ENCODE peak calls at places on chromosomes 4 and X, in six cellular contexts. X is OCI-LY7; L is left lung; W is tibial artery; J is dorsolateral prefrontal cortex; R is CD4-positive, alpha-beta T cell. A is an unnamed sample.

GRCh38 chr4:29423836-29424721 is 1296.1 kb upstream of the PCDH7 start:
- DNase-seq in X (no peak), L (no peak), W (no peak), J (no peak), R (no peak), A (no peak)

GRCh38 chr4:93409035-93409434 is 419.5 kb upstream of the ATOH1 start:
- DNase-seq in X (no peak), L (no peak), W (no peak), J (no peak), R (no peak), A (no peak)

GRCh38 chr4:145182212-145182611 is 1.8 kb upstream of the OTUD4 start:
- DNase-seq in X (peak), L (no peak), W (no peak), J (no peak), R (no peak), A (no peak)

GRCh38 chrX:32268207-32268606 is 943.1 kb downstream of the DMD start:
- DNase-seq in X (no peak), L (no peak), W (no peak), J (no peak), R (no peak), A (no peak)

GRCh38 chrX:97021680-97022079 is 138.0 kb downstream of the RPA4 start:
- DNase-seq in X (no peak), L (no peak), W (no peak), J (no peak), R (no peak), A (no peak)

GRCh38 chr4:26507286-26507685 is 17.0 kb upstream of the CCKAR start:
- DNase-seq in X (no peak), L (no peak), W (no peak), J (no peak), R (no peak), A (no peak)

GRCh38 chr4:6986067-6986780 is 56.9 kb upstream of the TADA2B start:
- DNase-seq in X (no peak), L (peak), W (peak), J (peak), R (no peak), A (no peak)

GRCh38 chr4:133152330-133152791 is 3.3 kb downstream of the PCDH10 start:
- DNase-seq in X (no peak), L (peak), W (peak), J (no peak), R (no peak), A (no peak)

GRCh38 chr4:165332502-165332901 is 5.0 kb downstream of the MSMO1 start:
- DNase-seq in X (no peak), L (no peak), W (no peak), J (no peak), R (no peak), A (no peak)

GRCh38 chr4:158895797-158896442 is 127.1 kb downstream of the FNIP2 start:
- DNase-seq in X (peak), L (no peak), W (no peak), J (peak), R (no peak), A (no peak)

GRCh38 chr4:13966241-13967195 is 339.0 kb upstream of the BOD1L1 start:
- DNase-seq in X (no peak), L (no peak), W (no peak), J (no peak), R (no peak), A (no peak)

GRCh38 chrX:108736509-108737479 is at the start of gene IRS4:
- DNase-seq in X (no peak), L (peak), W (peak), J (no peak), R (no peak), A (no peak)

GRCh38 chr4:72451349-72451748 is 117.7 kb downstream of the ADAMTS3 start:
- DNase-seq in X (no peak), L (no peak), W (peak), J (no peak), R (no peak), A (no peak)

GRCh38 chr4:82447886-82448285 is 17.5 kb downstream of the ENOPH1 start:
- DNase-seq in X (no peak), L (no peak), W (no peak), J (no peak), R (no peak), A (no peak)

GRCh38 chr4:15332377-15332776 is 95.5 kb upstream of the C1QTNF7 start:
- DNase-seq in X (no peak), L (no peak), W (no peak), J (no peak), R (no peak), A (no peak)

GRCh38 chrX:104151037-104151436 is 5.8 kb downstream of the SLC25A53 start:
- DNase-seq in X (no peak), L (no peak), W (no peak), J (no peak), R (no peak), A (no peak)

GRCh38 chrX:17525762-17526555 is 151.0 kb downstream of the NHS start:
- DNase-seq in X (no peak), L (no peak), W (no peak), J (no peak), R (no peak), A (no peak)

GRCh38 chrX:68826113-68826980 is 2.5 kb upstream of the EFNB1 start:
- DNase-seq in X (no peak), L (no peak), W (no peak), J (no peak), R (no peak), A (no peak)

GRCh38 chr4:112516401-112517066 is 554 bp upstream of the NEUROG2 start:
- DNase-seq in X (peak), L (peak), W (no peak), J (no peak), R (no peak), A (no peak)

GRCh38 chr4:94635172-94635571 is 122.6 kb upstream of the BMPR1B start:
- DNase-seq in X (no peak), L (no peak), W (no peak), J (no peak), R (no peak), A (no peak)

GRCh38 chr4:17769406-17770174 is 11.8 kb downstream of the FAM184B start:
- DNase-seq in X (no peak), L (no peak), W (no peak), J (no peak), R (no peak), A (no peak)

GRCh38 chrX:40132751-40133150 is 35.0 kb upstream of the BCOR start:
- DNase-seq in X (no peak), L (no peak), W (peak), J (no peak), R (no peak), A (no peak)

DNA sequence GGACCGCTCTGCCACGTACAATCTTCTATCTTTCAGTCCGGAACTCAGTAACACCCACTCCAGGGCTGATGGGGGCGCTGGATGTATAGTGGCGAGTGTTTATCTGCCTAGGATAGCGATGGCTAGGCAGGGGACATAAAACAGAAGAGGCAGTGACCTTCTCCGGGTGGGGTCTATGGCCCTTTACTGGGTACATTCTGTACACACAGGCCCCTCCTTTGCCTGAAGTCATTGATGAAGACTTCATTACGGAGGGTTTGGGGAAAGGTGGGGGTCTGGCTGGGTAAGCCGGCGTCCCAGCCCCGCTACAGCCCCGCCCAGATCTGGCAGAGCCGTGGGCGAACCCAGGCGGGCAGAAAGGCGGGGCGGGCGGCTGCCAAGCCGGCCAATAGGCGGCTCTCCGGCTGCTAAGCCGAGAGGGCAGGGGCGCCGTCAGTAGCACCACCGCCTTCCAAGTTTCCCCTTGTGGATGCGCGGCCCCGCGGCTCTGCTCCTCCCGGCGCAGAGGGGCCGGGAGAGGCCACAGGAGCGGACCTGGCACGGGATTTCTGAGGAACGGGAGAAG is at the start of gene CHST7:
- DNase-seq in X (peak), L (peak), W (peak), J (peak), R (peak), A (peak)
- TF ChIP-seq CTCF in X (peak), L (no peak), W (peak), J (no peak), R (no peak), A (no peak)

GRCh38 chr4:4677825-4678522 is 136.1 kb upstream of the STX18 start:
- DNase-seq in X (peak), L (no peak), W (no peak), J (no peak), R (no peak), A (no peak)
- TF ChIP-seq CTCF in X (peak), L (peak), W (peak), J (peak), R (no peak), A (peak)

DNA sequence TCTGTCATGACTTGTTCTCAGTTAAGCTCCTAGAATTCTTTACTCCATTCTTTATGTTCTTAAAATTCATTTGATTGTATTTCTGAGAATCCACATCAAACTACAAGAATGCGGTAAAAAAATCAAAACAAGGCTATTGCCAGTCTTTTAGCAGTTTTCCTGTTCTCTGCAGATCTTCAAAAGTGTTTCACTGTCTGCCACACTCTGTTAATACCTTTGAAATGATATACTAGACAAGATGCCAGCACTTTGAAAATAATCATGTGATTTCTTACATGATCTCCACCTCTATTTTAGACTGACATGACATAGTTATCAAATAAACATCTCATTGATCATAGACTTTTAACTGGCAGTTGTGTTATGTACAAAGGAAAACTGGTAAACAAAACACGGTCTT is 30.1 kb upstream of the GPRIN3 start:
- DNase-seq in X (no peak), L (no peak), W (no peak), J (no peak), R (no peak), A (no peak)
- TF ChIP-seq CTCF in X (no peak), L (no peak), W (no peak), J (no peak), R (no peak), A (no peak)

GRCh38 chr4:83993774-83994173 is 457.9 kb downstream of the GPAT3 start:
- DNase-seq in X (peak), L (peak), W (no peak), J (no peak), R (no peak), A (no peak)
- TF ChIP-seq CTCF in X (peak), L (no peak), W (no peak), J (no peak), R (no peak), A (no peak)

A was measured in CD14-positive monocyte.